ENCODE peak calls at places on chromosomes 7 and 10, in four cellular contexts. O is brain microvascular endothelial cell, G is AG09319, K is T-helper 9 cell. M is an unnamed sample.

GRCh38 chr7:56091591-56091990 is 1.2 kb downstream of the PHKG1 start:
- DNase-seq in O (no peak), G (peak), K (no peak), M (no peak)

GRCh38 chr7:107322015-107322414 is 147.8 kb upstream of the GPR22 start:
- DNase-seq in O (no peak), G (no peak), K (no peak), M (no peak)

GRCh38 chr10:93509816-93510215 is 13.4 kb downstream of the CEP55 start:
- DNase-seq in O (no peak), G (no peak), K (no peak), M (no peak)

GRCh38 chr7:151699147-151699546 is 177.8 kb downstream of the PRKAG2 start:
- DNase-seq in O (peak), G (peak), K (no peak), M (peak)

GRCh38 chr7:8931906-8932646 is 498.7 kb downstream of the NXPH1 start:
- DNase-seq in O (no peak), G (no peak), K (no peak), M (peak)

GRCh38 chr10:86068532-86069337 is 297.9 kb downstream of the GRID1 start:
- DNase-seq in O (no peak), G (no peak), K (no peak), M (no peak)

GRCh38 chr10:128062331-128062730 is 63.9 kb downstream of the MKI67 start:
- DNase-seq in O (no peak), G (no peak), K (no peak), M (no peak)

GRCh38 chr10:5659702-5660528 is 6.5 kb downstream of the ASB13 start:
- DNase-seq in O (peak), G (no peak), K (no peak), M (peak)

GRCh38 chr7:120738816-120739215 is 119.1 kb downstream of the TSPAN12 start:
- DNase-seq in O (no peak), G (no peak), K (no peak), M (no peak)

GRCh38 chr10:37701781-37702493 is 155.5 kb downstream of the ZNF248 start:
- DNase-seq in O (no peak), G (no peak), K (no peak), M (no peak)